ENCODE peak calls at places on chromosomes 3 and 15, in eight cellular contexts. A is GM12891, N is M059J, D is NCI-H2171 treated with DMSO at 0.1 percent for 48 hours, F is Daoy, E is NCI-H2081, B is NCI-H1694, S is H9. Y is an unnamed sample.

GRCh38 chr3:73511555-73511954 is 113.2 kb downstream of the PDZRN3 start:
- DNase-seq in A (no peak), N (no peak), D (no peak), F (no peak), E (no peak), B (no peak), S (peak; percentile 49), Y (no peak)

GRCh38 chr15:23912191-23912590 is 225.1 kb upstream of the NDN start:
- DNase-seq in A (no peak), N (no peak), D (no peak), F (peak; percentile 60), E (no peak), B (no peak), S (peak; percentile 77), Y (no peak)

GRCh38 chr15:44490628-44491027 is 46.3 kb upstream of the EIF3J start:
- DNase-seq in A (no peak), N (peak; percentile 31), D (no peak), F (no peak), E (no peak), B (no peak), S (no peak), Y (no peak)

GRCh38 chr15:74235962-74236361 is at the start of gene CCDC33:
- DNase-seq in A (peak; percentile 61), N (no peak), D (no peak), F (no peak), E (peak; percentile 30), B (no peak), S (no peak), Y (no peak)

GRCh38 chr15:48415036-48415886 is 84.0 kb downstream of the DUT start:
- DNase-seq in A (no peak), N (no peak), D (peak; percentile 40), F (peak; percentile 79), E (no peak), B (no peak), S (no peak), Y (no peak)

GRCh38 chr3:101859882-101860281 is 10.6 kb downstream of the NFKBIZ start:
- DNase-seq in A (no peak), N (no peak), D (no peak), F (no peak), E (no peak), B (no peak), S (no peak), Y (no peak)

GRCh38 chr3:42747581-42747980 is 25.5 kb downstream of the CCDC13 start:
- DNase-seq in A (no peak), N (no peak), D (no peak), F (no peak), E (no peak), B (no peak), S (peak; percentile 6), Y (no peak)

GRCh38 chr3:120420360-120420759 is 30.4 kb downstream of the FSTL1 start:
- DNase-seq in A (no peak), N (no peak), D (no peak), F (no peak), E (no peak), B (no peak), S (no peak), Y (no peak)

GRCh38 chr3:133540896-133541674 is 32.4 kb upstream of the CDV3 start:
- DNase-seq in A (peak; percentile 19), N (peak; percentile 97), D (no peak), F (peak; percentile 87), E (no peak), B (no peak), S (no peak), Y (peak; percentile 76)

GRCh38 chr3:79086514-79086913 is 681.3 kb downstream of the ROBO1 start:
- DNase-seq in A (peak; percentile 2), N (peak; percentile 36), D (peak; percentile 68), F (peak; percentile 45), E (peak; percentile 19), B (peak; percentile 6), S (peak; percentile 43), Y (peak; percentile 65)

GRCh38 chr3:188194327-188194726 is 40.4 kb downstream of the LPP start:
- DNase-seq in A (no peak), N (peak; percentile 93), D (no peak), F (peak; percentile 71), E (no peak), B (no peak), S (no peak), Y (no peak)

GRCh38 chr3:65595222-65595996 is 443.3 kb downstream of the MAGI1 start:
- DNase-seq in A (no peak), N (no peak), D (no peak), F (no peak), E (no peak), B (no peak), S (no peak), Y (no peak)

GRCh38 chr3:100810671-100811070 is 101.4 kb downstream of the TFG start:
- DNase-seq in A (no peak), N (peak; percentile 64), D (no peak), F (no peak), E (no peak), B (no peak), S (no peak), Y (no peak)

GRCh38 chr3:177131927-177132636 is 65.2 kb downstream of the TBL1XR1 start:
- DNase-seq in A (no peak), N (no peak), D (peak; percentile 99), F (no peak), E (no peak), B (no peak), S (no peak), Y (no peak)